ENCODE peak calls at places on chromosomes 13 and 19, in ten cellular contexts. Q, Z, E, A, V, J, W, T, K and S are unnamed samples.
A peak's percentile ranks its signal among the peaks of the same experiment; 100 is the strongest.

GRCh38 chr13:29591310-29591709 is 4.2 kb downstream of the SLC7A1 start:
- DNase-seq in E (no peak), Z (no peak), K (no peak), A (no peak), V (no peak), W (no peak), J (peak; percentile 58), T (no peak), Q (peak; percentile 55), S (no peak)

GRCh38 chr13:33229446-33230177 is 55.9 kb downstream of the STARD13 start:
- DNase-seq in T (peak; percentile 92), K (no peak), W (no peak), Q (no peak), A (no peak), V (no peak), E (peak; percentile 10), J (no peak), Z (peak; percentile 49), S (no peak)

GRCh38 chr13:48615017-48615416 is 38.7 kb upstream of the CYSLTR2 start:
- DNase-seq in J (no peak), Z (no peak), E (no peak), V (no peak), T (no peak), Q (no peak), W (no peak), A (no peak), K (no peak), S (no peak)

GRCh38 chr13:100461309-100462035 is 127.1 kb downstream of the GGACT start:
- DNase-seq in W (no peak), T (no peak), J (peak; percentile 33), Z (no peak), E (peak; percentile 78), Q (no peak), V (no peak), A (no peak), K (no peak), S (no peak)

GRCh38 chr19:38666662-38667448 is 19.4 kb downstream of the ACTN4 start:
- DNase-seq in A (no peak), E (peak; percentile 58), K (peak; percentile 74), Q (peak; percentile 91), V (peak; percentile 59), W (peak; percentile 86), Z (no peak), J (peak; percentile 81), T (no peak), S (no peak)

GRCh38 chr13:40456979-40457553 is 209.4 kb downstream of the FOXO1 start:
- DNase-seq in Z (no peak), A (no peak), W (no peak), T (no peak), Q (no peak), J (no peak), V (no peak), E (no peak), K (no peak), S (no peak)

GRCh38 chr13:26502826-26503225 is 54.7 kb upstream of the WASF3 start:
- DNase-seq in J (peak; percentile 96), E (peak; percentile 40), Z (no peak), K (peak; percentile 72), V (no peak), W (peak; percentile 31), T (no peak), Q (peak; percentile 50), A (no peak), S (peak; percentile 65)

GRCh38 chr13:74047925-74048324 is 86.3 kb downstream of the KLF12 start:
- DNase-seq in E (peak; percentile 13), K (peak; percentile 56), V (no peak), T (no peak), A (no peak), Q (peak; percentile 35), W (peak; percentile 31), Z (no peak), J (no peak), S (no peak)

GRCh38 chr19:4534836-4535658 is at the start of gene PLIN5:
- DNase-seq in Q (peak; percentile 29), K (no peak), T (peak; percentile 80), Z (peak; percentile 98), A (peak; percentile 35), V (peak; percentile 95), J (peak; percentile 26), W (peak; percentile 6), E (peak; percentile 95), S (peak; percentile 97)

GRCh38 chr19:32035611-32036010 is 309.8 kb upstream of the ZNF507 start:
- DNase-seq in W (no peak), K (no peak), Q (no peak), A (no peak), V (no peak), J (no peak), E (no peak), Z (no peak), T (no peak), S (no peak)

GRCh38 chr19:55443045-55443823 is at the start of gene SHISA7:
- DNase-seq in V (no peak), J (no peak), W (no peak), Q (no peak), A (no peak), K (no peak), T (no peak), Z (peak; percentile 58), E (peak; percentile 48), S (no peak)

GRCh38 chr13:107067381-107067780 is 499.4 kb upstream of the ARGLU1 start:
- DNase-seq in E (no peak), A (no peak), W (no peak), V (no peak), T (no peak), Z (peak; percentile 11), J (no peak), K (no peak), Q (no peak), S (no peak)

GRCh38 chr13:109787135-109787954 is 962 bp upstream of the IRS2 start:
- DNase-seq in Z (peak; percentile 73), Q (peak; percentile 48), K (peak; percentile 49), E (peak; percentile 84), W (no peak), A (peak; percentile 48), T (no peak), J (peak; percentile 33), V (peak; percentile 80), S (peak; percentile 86)

GRCh38 chr13:43057653-43058317 is 34.4 kb downstream of the DNAJC15 start:
- DNase-seq in Z (no peak), Q (peak; percentile 58), K (no peak), E (peak; percentile 35), T (peak; percentile 97), V (no peak), W (peak; percentile 55), A (no peak), J (no peak), S (peak; percentile 71)

GRCh38 chr19:44856438-44857083 is 10.5 kb downstream of the NECTIN2 start:
- DNase-seq in K (no peak), T (peak; percentile 64), Q (peak; percentile 68), E (no peak), A (no peak), W (peak; percentile 54), V (no peak), J (no peak), Z (no peak), S (no peak)

DNA sequence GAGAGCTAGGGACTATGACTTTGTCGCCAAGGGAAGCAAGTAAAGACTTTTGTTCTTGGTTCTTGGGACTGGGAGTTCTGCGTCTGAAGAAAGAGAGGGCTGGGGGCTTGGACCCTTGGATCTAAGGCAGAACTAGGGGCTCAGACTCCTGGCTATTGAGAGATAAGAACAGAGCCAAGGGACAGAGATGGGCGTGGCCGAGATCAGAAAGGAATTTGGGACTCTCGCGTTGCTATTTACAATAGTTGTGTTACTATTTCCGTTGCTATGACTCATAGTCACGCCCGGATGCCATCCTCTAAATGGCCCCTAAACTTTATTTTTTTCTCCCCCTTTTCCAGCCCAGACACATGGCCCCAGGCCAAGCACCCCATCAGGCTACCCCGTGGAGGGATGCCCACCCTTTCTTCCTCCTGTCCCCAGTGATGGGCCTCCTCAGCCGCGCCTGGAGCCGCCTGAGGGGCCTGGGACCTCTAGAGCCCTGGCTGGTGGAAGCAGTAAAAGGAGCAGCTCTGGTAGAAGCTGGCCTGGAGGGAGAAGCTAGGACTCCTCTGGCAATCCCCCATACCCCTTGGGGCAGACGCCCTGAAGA is 759 bp downstream of the PPP1R15A start:
- DNase-seq in V (peak; percentile 94), J (peak; percentile 94), W (peak; percentile 88), E (peak; percentile 89), A (peak; percentile 88), Z (peak; percentile 78), Q (peak; percentile 91), K (peak; percentile 84), T (peak; percentile 93), S (peak; percentile 90)
- TF ChIP-seq CTCF in V (no peak), J (no peak), W (no peak), E (no peak), A (no peak), Z (no peak), Q (no peak), K (no peak), T (no peak), S (no peak)

GRCh38 chr19:40225440-40226305 is 816 bp downstream of the CCNP start:
- DNase-seq in K (no peak), A (peak; percentile 21), V (no peak), W (no peak), Z (no peak), T (peak; percentile 25), E (no peak), Q (no peak), J (peak; percentile 37), S (no peak)
- H3K9ac ChIP-seq in K (no peak overlapping the region), A (no peak overlapping the region), V (no peak overlapping the region), W (peak overlapping the region; percentile 39), Z (no peak overlapping the region), T (peak overlapping the region; percentile 42), E (no peak overlapping the region), Q (no peak overlapping the region), J (peak overlapping the region; percentile 27), S (no peak overlapping the region)

DNA sequence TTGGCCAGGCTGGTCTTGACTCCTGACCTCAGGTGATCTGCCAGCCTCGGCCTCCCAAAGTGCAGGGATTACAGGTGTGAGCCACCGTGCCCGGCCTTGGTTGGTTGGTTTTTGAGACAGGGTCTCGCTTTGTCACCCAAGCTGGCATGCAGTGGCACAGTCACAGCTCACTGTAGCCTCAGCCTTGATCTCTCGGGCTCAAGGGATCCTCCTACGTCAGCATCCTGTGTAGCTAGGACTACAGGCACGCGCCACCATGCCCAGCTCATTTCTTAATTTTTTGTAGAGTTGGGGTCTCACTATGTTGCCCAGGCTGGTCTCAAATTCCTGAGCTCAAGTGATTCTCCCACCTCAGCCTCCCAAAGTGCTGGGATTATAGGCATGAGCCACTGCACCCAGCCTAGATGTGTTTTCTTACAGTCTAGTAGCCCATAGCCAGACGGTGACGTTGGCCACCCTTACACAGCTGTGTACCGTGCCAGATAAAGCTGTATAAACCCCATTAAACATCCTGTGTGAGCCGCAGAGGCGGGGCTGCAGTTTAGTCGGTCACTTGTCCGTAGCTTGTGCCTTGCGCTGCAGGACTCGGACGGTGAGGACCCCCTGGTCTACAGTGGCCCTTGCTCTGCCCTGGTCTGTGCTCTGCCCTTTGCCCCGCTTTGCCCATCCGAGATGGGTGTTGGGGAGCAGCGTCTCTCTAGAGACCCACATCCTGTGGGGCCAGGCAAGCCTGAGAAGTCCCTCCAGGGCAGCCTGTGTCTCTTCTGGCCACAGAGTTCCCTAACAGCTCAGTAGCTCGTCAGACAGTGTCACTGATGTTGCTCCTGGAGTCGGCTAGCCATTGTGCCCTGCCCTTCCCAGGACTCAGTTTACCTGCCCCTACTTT is 9.8 kb downstream of the IRF3 start:
- DNase-seq in A (no peak), E (no peak), Z (no peak), T (no peak), W (no peak), Q (no peak), J (no peak), K (no peak), V (no peak), S (no peak)
- H3K36me3 ChIP-seq in A (no peaks in the 10 kb centered on the region), E (peaks cover 4% of the 10 kb centered on the region), Z (peaks cover 19% of the 10 kb centered on the region), T (peaks cover 26% of the 10 kb centered on the region), W (peaks cover 17% of the 10 kb centered on the region), Q (peaks cover 58% of the 10 kb centered on the region), J (peaks cover 84% of the 10 kb centered on the region), K (peaks cover 23% of the 10 kb centered on the region), V (peaks cover 41% of the 10 kb centered on the region), S (peaks cover 71% of the 10 kb centered on the region)

GRCh38 chr19:17005000-17005399 is 21.6 kb downstream of the CPAMD8 start:
- DNase-seq in K (no peak), Q (no peak), V (no peak), A (no peak), W (no peak), Z (no peak), T (no peak), J (no peak), E (no peak), S (peak; percentile 51)
- TF ChIP-seq CTCF in K (peak; percentile 10), Q (no peak), V (no peak), A (no peak), W (no peak), Z (no peak), T (no peak), J (no peak), E (peak; percentile 26), S (peak; percentile 54)